ENCODE peak calls at places on chromosomes 12 and 14, in five cellular contexts. F is kidney tubule cell; D is T-helper 2 cell; P is H9; K is activated naive CD4-positive, alpha-beta T cell. G is an unnamed sample.

GRCh38 chr14:67963545-67963944 is 144.0 kb downstream of the RAD51B start:
- DNase-seq in F (no peak), K (no peak), P (no peak), D (no peak), G (no peak)

GRCh38 chr14:22394616-22395015 is 194.4 kb downstream of the DAD1 start:
- DNase-seq in D (no peak), F (no peak), K (no peak), P (no peak), G (no peak)

GRCh38 chr12:76878045-76878898 is 547 bp downstream of the CSRP2 start:
- DNase-seq in K (no peak), F (peak; percentile 43), D (peak; percentile 11), P (peak; percentile 78), G (peak; percentile 30)

GRCh38 chr14:74579447-74580274 is 32.4 kb downstream of the LTBP2 start:
- DNase-seq in P (no peak), F (peak; percentile 74), K (no peak), D (no peak), G (peak; percentile 97)

GRCh38 chr14:75806247-75806876 is 145.3 kb downstream of the TTLL5 start:
- DNase-seq in P (no peak), F (peak; percentile 37), K (no peak), D (no peak), G (no peak)

GRCh38 chr14:51138353-51139103 is 43.6 kb upstream of the TRIM9 start:
- DNase-seq in K (no peak), P (no peak), F (no peak), D (no peak), G (no peak)

GRCh38 chr12:61367281-61367785 is 892.9 kb upstream of the USP15 start:
- DNase-seq in D (no peak), F (no peak), P (no peak), K (no peak), G (peak; percentile 31)

GRCh38 chr12:27015730-27016076 is 1.5 kb upstream of the TM7SF3 start:
- DNase-seq in F (peak; percentile 60), P (no peak), K (no peak), D (no peak), G (peak; percentile 76)

GRCh38 chr12:44334347-44334746 is 498.5 kb downstream of the TMEM117 start:
- DNase-seq in D (no peak), K (no peak), P (no peak), F (peak; percentile 27), G (peak; percentile 19)

GRCh38 chr12:6206327-6206726 is 6.1 kb downstream of the CD9 start:
- DNase-seq in K (no peak), P (no peak), D (no peak), F (no peak), G (no peak)

GRCh38 chr12:128073937-128074336 is 193.0 kb upstream of the TMEM132C start:
- DNase-seq in P (peak; percentile 13), D (no peak), F (no peak), K (no peak), G (no peak)

GRCh38 chr12:44667461-44667860 is 208.7 kb downstream of the NELL2 start:
- DNase-seq in D (no peak), P (no peak), K (no peak), F (no peak), G (no peak)

GRCh38 chr12:18521461-18521860 is 216.4 kb downstream of the PLCZ1 start:
- DNase-seq in F (no peak), P (no peak), D (no peak), K (no peak), G (no peak)

GRCh38 chr14:60327447-60328331 is 78.7 kb downstream of the PPM1A start:
- DNase-seq in P (peak; percentile 51), D (no peak), F (peak; percentile 39), K (no peak), G (peak; percentile 47)

GRCh38 chr14:90551070-90551704 is 154.4 kb downstream of the CALM1 start:
- DNase-seq in F (no peak), P (no peak), K (no peak), D (no peak), G (no peak)

GRCh38 chr12:6753772-6754356 is 923 bp upstream of the MLF2 start:
- DNase-seq in K (no peak), F (no peak), P (no peak), D (no peak), G (no peak)